ENCODE peak calls at places on chromosomes 4 and X, in seven cellular contexts. P is fibroblast of mammary gland; W is substantia nigra; B is activated CD4-positive, alpha-beta T cell treated with anti-CD3 and anti-CD28 coated beads, Interleukin-2, amount 10 ng/mL, durations not matched to agents 7 days and 5 days; O is effector memory CD4-positive, alpha-beta T cell; A is brain pericyte; Q is iPS-NIHi11. Y is an unnamed sample.

GRCh38 chr4:8840006-8840793 is 31.4 kb downstream of the HMX1 start:
- DNase-seq in Q (no peak), A (no peak), B (no peak), P (no peak), O (no peak), W (no peak), Y (peak)

GRCh38 chr4:114464873-114465272 is 133.7 kb upstream of the UGT8 start:
- DNase-seq in A (no peak), O (no peak), W (no peak), P (peak), B (no peak), Q (no peak), Y (no peak)

GRCh38 chr4:153344131-153345010 is at the start of gene MND1:
- DNase-seq in O (peak), A (no peak), Q (peak), B (peak), P (peak), W (peak), Y (peak)

GRCh38 chr4:112343330-112343729 is 46.2 kb downstream of the ALPK1 start:
- DNase-seq in Q (no peak), O (no peak), W (no peak), A (no peak), B (no peak), P (no peak), Y (no peak)

GRCh38 chr4:175758595-175758994 is 53.5 kb downstream of the GPM6A start:
- DNase-seq in B (no peak), O (no peak), A (peak), W (no peak), Q (no peak), P (no peak), Y (no peak)

GRCh38 chrX:100090931-100091330 is 319.1 kb downstream of the PCDH19 start:
- DNase-seq in O (no peak), A (no peak), Q (no peak), B (no peak), W (no peak), P (peak), Y (no peak)

GRCh38 chr4:168553714-168554370 is 57.0 kb downstream of the PALLD start:
- DNase-seq in W (no peak), A (no peak), Q (no peak), O (no peak), P (no peak), B (no peak), Y (no peak)

GRCh38 chrX:94123062-94123461 is 449.1 kb downstream of the FAM133A start:
- DNase-seq in O (no peak), B (no peak), A (no peak), W (no peak), P (no peak), Q (no peak), Y (no peak)

GRCh38 chrX:1126738-1127137 is 85.7 kb downstream of the CRLF2 start:
- DNase-seq in Q (no peak), B (no peak), P (no peak), A (no peak), O (no peak), W (no peak), Y (no peak)

GRCh38 chr4:74446193-74446868 is 1.4 kb downstream of the AREG start:
- DNase-seq in W (no peak), O (no peak), Q (no peak), A (no peak), B (no peak), P (no peak), Y (no peak)

GRCh38 chr4:110195561-110196205 is 2.7 kb downstream of the ELOVL6 start:
- DNase-seq in W (no peak), O (no peak), P (peak), Q (no peak), A (no peak), B (peak), Y (no peak)

GRCh38 chr4:39616651-39617050 is 22.0 kb downstream of the SMIM14 start:
- DNase-seq in O (no peak), Q (no peak), P (peak), B (no peak), W (no peak), A (no peak), Y (no peak)

GRCh38 chr4:148438047-148438446 is 4.2 kb downstream of the NR3C2 start:
- DNase-seq in B (no peak), Q (no peak), O (no peak), P (no peak), W (no peak), A (no peak), Y (no peak)

GRCh38 chr4:138741366-138741765 is 274.2 kb upstream of the NOCT start:
- DNase-seq in B (no peak), O (no peak), W (no peak), A (no peak), P (no peak), Q (no peak), Y (no peak)

GRCh38 chr4:102196221-102196620 is 149.1 kb downstream of the SLC39A8 start:
- DNase-seq in O (no peak), P (peak), W (no peak), A (no peak), Q (no peak), B (no peak), Y (no peak)

GRCh38 chr4:14867847-14868246 is 134.4 kb upstream of the CPEB2 start:
- DNase-seq in Q (peak), P (no peak), B (no peak), O (no peak), W (no peak), A (no peak), Y (peak)

GRCh38 chrX:23331701-23332100 is 2.9 kb upstream of the PTCHD1 start:
- DNase-seq in B (no peak), W (no peak), O (no peak), P (no peak), Q (peak), A (no peak), Y (no peak)

GRCh38 chr4:18636001-18636680 is 614.6 kb upstream of the LCORL start:
- DNase-seq in Q (no peak), W (no peak), O (no peak), P (no peak), B (no peak), A (no peak), Y (no peak)

GRCh38 chr4:189763573-189763972 is 177.1 kb upstream of the FRG1 start:
- DNase-seq in W (no peak), B (no peak), P (no peak), Q (no peak), A (no peak), O (no peak), Y (no peak)

GRCh38 chrX:70434352-70434866 is 10.2 kb upstream of the DLG3 start:
- DNase-seq in Q (peak), A (no peak), B (peak), P (peak), W (peak), O (peak), Y (peak)

GRCh38 chrX:3576886-3577516 is 136.4 kb downstream of the PRKX start:
- DNase-seq in P (peak), A (no peak), W (no peak), B (no peak), Q (no peak), O (no peak), Y (no peak)

GRCh38 chr4:141462361-141462760 is 174.0 kb upstream of the IL15 start:
- DNase-seq in A (no peak), Q (no peak), W (no peak), B (no peak), P (no peak), O (no peak), Y (no peak)

GRCh38 chr4:55762815-55763214 is 56.8 kb upstream of the EXOC1L start:
- DNase-seq in O (no peak), Q (no peak), P (peak), W (no peak), A (no peak), B (no peak), Y (no peak)

GRCh38 chr4:178881937-178882336 is 1439.7 kb upstream of the AGA start:
- DNase-seq in P (no peak), Q (no peak), O (no peak), A (no peak), B (no peak), W (no peak), Y (no peak)

GRCh38 chr4:75169020-75169814 is 236.3 kb downstream of the PARM1 start:
- DNase-seq in P (no peak), W (no peak), A (no peak), O (no peak), B (no peak), Q (peak), Y (no peak)

GRCh38 chr4:45172636-45173035 is 446.3 kb upstream of the GNPDA2 start:
- DNase-seq in W (no peak), O (no peak), B (no peak), P (no peak), Q (no peak), A (no peak), Y (peak)

GRCh38 chrX:9466711-9467110 is 1.9 kb downstream of the TBL1X start:
- DNase-seq in B (no peak), P (no peak), O (no peak), W (no peak), A (no peak), Q (no peak), Y (no peak)

GRCh38 chr4:85170241-85170640 is 203.8 kb upstream of the WDFY3 start:
- DNase-seq in Q (no peak), W (no peak), P (no peak), B (no peak), O (no peak), A (no peak), Y (no peak)